ENCODE peak calls at places on chromosomes 1 and 21, in six cellular contexts. B is prostate gland, G is SK-N-SH, E is transverse colon, V is H1, F is GM23338. O is an unnamed sample.

GRCh38 chr1:11156441-11156840 is 32.7 kb upstream of the ANGPTL7 start:
- DNase-seq in B (no peak), G (no peak), E (no peak), V (no peak), F (no peak), O (no peak)

GRCh38 chr1:87678221-87678715 is 349.6 kb downstream of the LMO4 start:
- DNase-seq in B (no peak), G (no peak), E (no peak), V (no peak), F (no peak), O (no peak)

GRCh38 chr1:39758556-39759435 is 12.4 kb downstream of the OXCT2 start:
- DNase-seq in B (no peak), G (no peak), E (no peak), V (no peak), F (no peak), O (no peak)

GRCh38 chr1:80258659-80259058 is 1252.1 kb upstream of the ADGRL4 start:
- DNase-seq in B (no peak), G (peak), E (no peak), V (no peak), F (peak), O (no peak)

GRCh38 chr1:66288048-66288447 is 245.9 kb upstream of the SGIP1 start:
- DNase-seq in B (no peak), G (no peak), E (no peak), V (no peak), F (no peak), O (no peak)

GRCh38 chr21:44875341-44875740 is 1.9 kb upstream of the PTTG1IP start:
- DNase-seq in B (peak), G (no peak), E (no peak), V (no peak), F (no peak), O (no peak)

GRCh38 chr1:69073176-69073575 is 494.5 kb upstream of the LRRC7 start:
- DNase-seq in B (no peak), G (no peak), E (no peak), V (no peak), F (peak), O (no peak)

GRCh38 chr1:93905734-93906133 is 3.5 kb downstream of the GCLM start:
- DNase-seq in B (no peak), G (no peak), E (no peak), V (no peak), F (no peak), O (no peak)

GRCh38 chr1:216690593-216690992 is 32.6 kb downstream of the ESRRG start:
- DNase-seq in B (no peak), G (no peak), E (no peak), V (no peak), F (no peak), O (no peak)

GRCh38 chr1:36168538-36168937 is 12.6 kb downstream of the MAP7D1 start:
- DNase-seq in B (no peak), G (no peak), E (no peak), V (no peak), F (no peak), O (no peak)

GRCh38 chr21:34072145-34073031 is 990 bp upstream of the MRPS6 start:
- DNase-seq in B (peak), G (no peak), E (no peak), V (no peak), F (no peak), O (no peak)

GRCh38 chr1:158286966-158287365 is 2.8 kb upstream of the CD1C start:
- DNase-seq in B (no peak), G (no peak), E (no peak), V (no peak), F (no peak), O (no peak)

GRCh38 chr1:115280073-115280472 is 58.0 kb downstream of the NGF start:
- DNase-seq in B (no peak), G (peak), E (no peak), V (no peak), F (no peak), O (no peak)

GRCh38 chr21:14376854-14377253 is 6.1 kb downstream of the HSPA13 start:
- DNase-seq in B (no peak), G (no peak), E (no peak), V (no peak), F (peak), O (no peak)

GRCh38 chr1:153881764-153882163 is 41.0 kb downstream of the GATAD2B start:
- DNase-seq in B (no peak), G (peak), E (no peak), V (no peak), F (no peak), O (no peak)

GRCh38 chr1:179021873-179022272 is 3.8 kb upstream of the FAM20B start:
- DNase-seq in B (peak), G (peak), E (no peak), V (no peak), F (no peak), O (no peak)

GRCh38 chr1:35708179-35708891 is 10.3 kb downstream of the C1orf216 start:
- DNase-seq in B (no peak), G (peak), E (no peak), V (no peak), F (peak), O (no peak)

GRCh38 chr1:26029864-26030481 is 8.4 kb downstream of the EXTL1 start:
- DNase-seq in B (no peak), G (no peak), E (no peak), V (no peak), F (peak), O (no peak)

GRCh38 chr1:43587001-43587400 is 56.3 kb downstream of the PTPRF start:
- DNase-seq in B (no peak), G (no peak), E (no peak), V (no peak), F (no peak), O (no peak)

GRCh38 chr1:121458291-121459048 is 273.7 kb downstream of the SRGAP2C start:
- DNase-seq in B (no peak), G (no peak), E (no peak), V (no peak), F (no peak), O (no peak)

GRCh38 chr1:114094303-114094663 is 59.4 kb downstream of the SYT6 start:
- DNase-seq in B (no peak), G (no peak), E (no peak), V (no peak), F (no peak), O (no peak)

GRCh38 chr1:54973205-54973921 is 7.1 kb upstream of the TMEM61 start:
- DNase-seq in B (no peak), G (peak), E (no peak), V (no peak), F (peak), O (no peak)

GRCh38 chr1:86955678-86956077 is 41.2 kb downstream of the HS2ST1 start:
- DNase-seq in B (no peak), G (no peak), E (no peak), V (no peak), F (no peak), O (no peak)

GRCh38 chr21:43938751-43939442 is 73.2 kb upstream of the TRAPPC10 start:
- DNase-seq in B (peak), G (peak), E (peak), V (peak), F (peak), O (peak)

GRCh38 chr1:114219247-114219872 is 65.7 kb upstream of the SYT6 start:
- DNase-seq in B (no peak), G (no peak), E (no peak), V (no peak), F (peak), O (no peak)

GRCh38 chr1:212635141-212635601 is 26.6 kb downstream of the ATF3 start:
- DNase-seq in B (no peak), G (no peak), E (no peak), V (no peak), F (no peak), O (no peak)

GRCh38 chr1:162003061-162003824 is 20.4 kb downstream of the OLFML2B start:
- DNase-seq in B (no peak), G (no peak), E (no peak), V (no peak), F (no peak), O (no peak)

GRCh38 chr1:118866330-118866729 is 121.8 kb downstream of the TBX15 start:
- DNase-seq in B (no peak), G (no peak), E (no peak), V (no peak), F (no peak), O (no peak)

GRCh38 chr1:229209816-229210215 is 61.1 kb upstream of the RAB4A start:
- DNase-seq in B (no peak), G (no peak), E (no peak), V (no peak), F (no peak), O (no peak)

GRCh38 chr21:45998871-45999580 is 17.5 kb downstream of the COL6A1 start:
- DNase-seq in B (no peak), G (no peak), E (no peak), V (no peak), F (no peak), O (no peak)

GRCh38 chr1:152165291-152166077 is 6.5 kb upstream of the RPTN start:
- DNase-seq in B (no peak), G (no peak), E (no peak), V (no peak), F (no peak), O (no peak)

GRCh38 chr1:158711098-158711497 is 9.4 kb downstream of the OR6K3 start:
- DNase-seq in B (no peak), G (no peak), E (no peak), V (no peak), F (no peak), O (no peak)

GRCh38 chr1:56532359-56532696 is 47.0 kb downstream of the PLPP3 start:
- DNase-seq in B (no peak), G (no peak), E (no peak), V (no peak), F (no peak), O (no peak)

GRCh38 chr1:155003227-155003765 is 694 bp downstream of the ZBTB7B start:
- DNase-seq in B (no peak), G (peak), E (peak), V (no peak), F (peak), O (no peak)

GRCh38 chr1:37657620-37658412 is 23.1 kb upstream of the RSPO1 start:
- DNase-seq in B (no peak), G (no peak), E (no peak), V (no peak), F (no peak), O (no peak)

GRCh38 chr21:41947596-41948403 is 6.0 kb downstream of the C2CD2 start:
- DNase-seq in B (no peak), G (no peak), E (no peak), V (no peak), F (no peak), O (no peak)

GRCh38 chr1:223180803-223181321 is 37.8 kb upstream of the TLR5 start:
- DNase-seq in B (no peak), G (no peak), E (no peak), V (no peak), F (no peak), O (no peak)
- TF ChIP-seq POLR2AphosphoS5 in B (peak), G (no peak), E (no peak), V (no peak), F (no peak), O (no peak)

DNA sequence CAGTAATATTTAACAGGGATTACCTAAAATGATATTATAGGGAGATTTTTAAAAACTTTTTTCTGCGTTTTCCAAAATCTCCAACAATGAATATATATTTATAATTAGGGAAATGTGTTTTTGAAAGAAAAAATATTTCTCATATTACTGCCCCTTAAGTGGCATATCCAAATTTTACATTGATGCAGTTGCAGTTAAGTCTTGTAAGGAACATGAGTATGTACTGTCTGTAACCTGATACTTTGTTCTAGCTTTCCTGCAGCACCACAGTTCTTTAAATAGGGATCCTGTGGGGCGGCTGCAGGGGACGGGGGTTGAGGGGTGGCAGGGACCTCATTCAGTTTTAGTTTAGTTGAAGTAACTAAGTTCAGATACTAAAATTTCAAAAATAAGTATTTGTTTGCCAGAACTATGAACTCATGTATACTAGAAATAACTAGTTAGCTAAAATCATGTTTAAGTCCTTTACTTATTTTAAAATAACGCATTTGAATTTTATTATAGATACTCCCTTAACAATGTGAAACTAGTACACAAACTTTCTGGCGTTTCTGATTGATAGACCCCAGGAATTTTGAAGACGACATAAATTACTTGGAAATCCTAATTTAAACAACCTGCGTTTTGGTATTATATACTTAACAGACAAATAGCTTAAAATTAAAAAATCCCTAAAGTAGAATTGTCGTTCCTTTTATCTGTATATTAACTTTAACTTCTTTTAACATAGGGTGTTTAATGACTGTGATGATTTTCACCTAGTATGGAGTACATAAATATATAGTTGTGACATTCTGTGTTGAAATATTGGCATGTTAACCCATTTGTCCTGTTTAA is 639 bp upstream of the DNAJB4 start:
- DNase-seq in B (peak), G (peak), E (peak), V (no peak), F (peak), O (peak)
- TF ChIP-seq POLR2AphosphoS5 in B (no peak), G (peak), E (no peak), V (peak), F (peak), O (peak)

GRCh38 chr1:159923203-159924024 is 1.9 kb downstream of the TAGLN2 start:
- DNase-seq in B (peak), G (no peak), E (peak), V (peak), F (peak), O (peak)

GRCh38 chr1:159922499-159923202 is 2.7 kb downstream of the TAGLN2 start:
- DNase-seq in B (no peak), G (peak), E (peak), V (no peak), F (no peak), O (no peak)

GRCh38 chr1:159920651-159921050 is 4.7 kb downstream of the TAGLN2 start:
- DNase-seq in B (no peak), G (no peak), E (no peak), V (no peak), F (no peak), O (no peak)

GRCh38 chr1:159921251-159921650 is 4.1 kb downstream of the TAGLN2 start:
- DNase-seq in B (no peak), G (no peak), E (no peak), V (no peak), F (no peak), O (peak)

DNA sequence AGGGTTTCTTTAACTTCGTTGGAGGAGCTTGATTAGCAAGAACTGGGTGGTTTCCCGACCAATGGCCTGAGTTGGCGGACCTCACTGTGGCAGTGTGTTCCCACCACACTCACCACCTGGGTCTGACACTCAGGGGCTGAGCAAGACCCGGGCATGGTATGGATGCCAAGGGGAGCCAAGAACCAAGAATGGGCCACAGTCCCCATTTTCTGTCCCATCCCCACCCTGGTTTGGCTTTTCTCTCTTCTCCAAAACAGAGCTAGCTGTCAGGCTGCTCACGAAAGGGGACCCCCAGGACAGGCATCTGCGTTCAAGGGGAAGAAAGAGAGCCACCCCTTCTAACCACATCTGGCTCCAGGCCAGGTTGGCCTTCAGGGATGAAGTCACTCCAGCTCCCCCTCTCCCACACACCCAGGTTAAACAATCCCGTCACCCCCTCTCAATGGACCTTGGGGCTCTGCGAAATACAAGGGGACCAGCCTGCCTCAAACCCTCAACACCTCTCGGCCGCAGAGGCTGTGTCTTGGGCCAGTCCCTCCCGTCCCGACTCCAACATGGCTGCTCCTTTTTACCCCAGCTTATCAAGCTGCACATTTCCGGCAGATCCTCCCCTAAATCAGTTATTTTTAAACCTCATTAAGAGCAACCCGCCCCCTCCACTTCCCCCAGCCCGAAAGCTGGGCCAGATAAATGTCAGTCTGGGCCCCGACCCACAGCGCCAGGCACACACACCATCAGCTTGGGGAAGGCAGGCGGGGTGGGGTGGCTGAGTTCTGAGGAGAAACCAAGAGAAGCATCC is 3.4 kb downstream of the TAGLN2 start:
- DNase-seq in B (no peak), G (peak), E (peak), V (no peak), F (no peak), O (no peak)
- TF ChIP-seq POLR2AphosphoS5 in B (no peak), G (no peak), E (no peak), V (no peak), F (no peak), O (peak)

GRCh38 chr1:171433451-171433850 is 51.9 kb upstream of the PRRC2C start:
- DNase-seq in B (no peak), G (no peak), E (no peak), V (no peak), F (no peak), O (no peak)

GRCh38 chr1:171432473-171432872 is 52.9 kb upstream of the PRRC2C start:
- DNase-seq in B (no peak), G (no peak), E (no peak), V (no peak), F (no peak), O (no peak)

GRCh38 chr1:171438441-171438840 is 46.9 kb upstream of the PRRC2C start:
- DNase-seq in B (no peak), G (no peak), E (no peak), V (no peak), F (no peak), O (no peak)

GRCh38 chr1:171431994-171432393 is 53.3 kb upstream of the PRRC2C start:
- DNase-seq in B (no peak), G (no peak), E (no peak), V (peak), F (peak), O (no peak)

GRCh38 chr1:171434717-171435346 is 50.5 kb upstream of the PRRC2C start:
- DNase-seq in B (no peak), G (no peak), E (no peak), V (no peak), F (no peak), O (no peak)
- TF ChIP-seq POLR2AphosphoS5 in B (no peak), G (peak), E (no peak), V (no peak), F (no peak), O (no peak)

GRCh38 chr1:167555971-167556714 is 2.6 kb upstream of the CREG1 start:
- DNase-seq in B (peak), G (peak), E (peak), V (no peak), F (peak), O (no peak)
- TF ChIP-seq POLR2AphosphoS5 in B (peak), G (no peak), E (no peak), V (no peak), F (no peak), O (no peak)

DNA sequence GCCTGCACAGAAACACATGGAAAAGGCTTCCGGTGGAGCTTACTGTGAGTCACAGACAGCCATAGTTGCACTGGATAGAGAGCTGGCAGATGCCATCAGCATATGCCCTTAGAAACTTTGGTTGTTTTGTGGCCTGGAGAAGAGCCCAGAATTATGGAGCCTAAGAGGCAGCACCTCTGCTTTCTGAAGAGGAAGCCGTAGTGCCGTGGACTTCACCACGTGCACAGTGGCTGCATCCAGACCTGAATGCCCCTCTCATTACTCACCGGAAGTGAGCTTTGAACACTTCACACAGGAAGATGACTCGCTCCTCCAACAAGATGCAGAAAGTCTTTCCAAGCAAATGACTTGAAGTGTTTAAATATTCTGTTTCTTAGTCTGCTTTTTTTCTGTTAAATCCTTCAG is 28.4 kb downstream of the JUN start:
- DNase-seq in B (peak), G (no peak), E (peak), V (no peak), F (no peak), O (no peak)
- TF ChIP-seq POLR2AphosphoS5 in B (peak), G (no peak), E (peak), V (no peak), F (no peak), O (no peak)

GRCh38 chr1:228139931-228140723 is at the start of gene GUK1:
- DNase-seq in B (peak), G (peak), E (peak), V (peak), F (peak), O (peak)
- TF ChIP-seq POLR2AphosphoS5 in B (peak), G (peak), E (peak), V (peak), F (peak), O (peak)

GRCh38 chr1:47333922-47334764 is 553 bp downstream of the CMPK1 start:
- DNase-seq in B (peak), G (peak), E (peak), V (no peak), F (peak), O (peak)
- TF ChIP-seq POLR2AphosphoS5 in B (peak), G (peak), E (peak), V (no peak), F (peak), O (no peak)

O was measured in GM12892.